ENCODE peak calls at places on chromosome 12, in six cellular contexts. One of them, this sample, is unnamed. For H3K9me3, the result is how much of the 10 kb centered on the place peaks cover.

GRCh38 chr12:84694111-84694510 is 218.5 kb downstream of the SLC6A15 start:
- DNase-seq in A549: no peak
- DNase-seq in tibial nerve: no peak
- DNase-seq in stomach: no peak
- DNase-seq in body of pancreas: no peak
- DNase-seq in K562: no peak
- DNase-seq in this sample: no peak

GRCh38 chr12:132458441-132459225 is 31.3 kb upstream of the FBRSL1 start:
- DNase-seq in K562: no peak
- DNase-seq in tibial nerve: no peak
- DNase-seq in stomach: no peak
- DNase-seq in body of pancreas: no peak
- DNase-seq in A549: no peak
- DNase-seq in this sample: no peak

GRCh38 chr12:68350753-68351152 is 18.6 kb upstream of the MDM1 start:
- DNase-seq in body of pancreas: no peak
- DNase-seq in K562: no peak
- DNase-seq in tibial nerve: no peak
- DNase-seq in A549: no peak
- DNase-seq in stomach: no peak
- DNase-seq in this sample: no peak

GRCh38 chr12:19196959-19197630 is 67.6 kb downstream of the PLEKHA5 start:
- DNase-seq in K562: no peak
- DNase-seq in A549: no peak
- DNase-seq in stomach: no peak
- DNase-seq in body of pancreas: no peak
- DNase-seq in tibial nerve: no peak
- DNase-seq in this sample: no peak

GRCh38 chr12:113700943-113701342 is 229.3 kb upstream of the LHX5 start:
- DNase-seq in tibial nerve: no peak
- DNase-seq in A549: peak
- DNase-seq in stomach: no peak
- DNase-seq in K562: no peak
- DNase-seq in body of pancreas: no peak
- DNase-seq in this sample: no peak

GRCh38 chr12:44193281-44193680 is 357.4 kb downstream of the TMEM117 start:
- DNase-seq in stomach: no peak
- DNase-seq in A549: no peak
- DNase-seq in body of pancreas: no peak
- DNase-seq in K562: no peak
- DNase-seq in tibial nerve: no peak
- DNase-seq in this sample: no peak

GRCh38 chr12:123054371-123054770 is 73.9 kb downstream of the ARL6IP4 start:
- DNase-seq in K562: no peak
- DNase-seq in tibial nerve: no peak
- DNase-seq in A549: no peak
- DNase-seq in body of pancreas: no peak
- DNase-seq in stomach: no peak
- DNase-seq in this sample: no peak

GRCh38 chr12:26124491-26125450 is at the start of gene BHLHE41:
- DNase-seq in stomach: peak
- DNase-seq in A549: no peak
- DNase-seq in tibial nerve: peak
- DNase-seq in body of pancreas: peak
- DNase-seq in K562: peak
- DNase-seq in this sample: peak

GRCh38 chr12:4555804-4556203 is 6.2 kb upstream of the DYRK4 start:
- DNase-seq in A549: no peak
- DNase-seq in body of pancreas: no peak
- DNase-seq in stomach: no peak
- DNase-seq in tibial nerve: no peak
- DNase-seq in K562: no peak
- DNase-seq in this sample: no peak

GRCh38 chr12:120314220-120314619 is 12.1 kb downstream of the SIRT4 start:
- DNase-seq in stomach: no peak
- DNase-seq in A549: peak
- DNase-seq in body of pancreas: no peak
- DNase-seq in K562: peak
- DNase-seq in tibial nerve: no peak
- DNase-seq in this sample: no peak

GRCh38 chr12:90205165-90205564 is 496.5 kb upstream of the ATP2B1 start:
- DNase-seq in tibial nerve: no peak
- DNase-seq in K562: no peak
- DNase-seq in stomach: no peak
- DNase-seq in A549: no peak
- DNase-seq in body of pancreas: no peak
- DNase-seq in this sample: no peak

GRCh38 chr12:112549031-112549430 is 130.3 kb downstream of the PTPN11 start:
- DNase-seq in stomach: no peak
- DNase-seq in K562: no peak
- DNase-seq in body of pancreas: no peak
- DNase-seq in tibial nerve: no peak
- DNase-seq in A549: no peak
- DNase-seq in this sample: no peak

GRCh38 chr12:93737457-93738198 is 60.5 kb downstream of the CRADD start:
- DNase-seq in stomach: no peak
- DNase-seq in A549: no peak
- DNase-seq in K562: no peak
- DNase-seq in tibial nerve: no peak
- DNase-seq in body of pancreas: no peak
- DNase-seq in this sample: no peak

GRCh38 chr12:53333289-53333688 is 2.9 kb downstream of the SP7 start:
- DNase-seq in tibial nerve: no peak
- DNase-seq in K562: no peak
- DNase-seq in A549: no peak
- DNase-seq in body of pancreas: no peak
- DNase-seq in stomach: no peak
- DNase-seq in this sample: no peak

GRCh38 chr12:114476159-114476558 is 70.2 kb upstream of the TBX5 start:
- DNase-seq in A549: peak
- DNase-seq in tibial nerve: no peak
- DNase-seq in K562: no peak
- DNase-seq in body of pancreas: no peak
- DNase-seq in stomach: no peak
- DNase-seq in this sample: no peak

GRCh38 chr12:6183689-6184441 is 16.3 kb upstream of the CD9 start:
- DNase-seq in K562: no peak
- DNase-seq in tibial nerve: no peak
- DNase-seq in A549: no peak
- DNase-seq in stomach: peak
- DNase-seq in body of pancreas: peak
- DNase-seq in this sample: no peak

GRCh38 chr12:6186114-6186827 is 13.9 kb upstream of the CD9 start:
- DNase-seq in K562: no peak
- DNase-seq in body of pancreas: no peak
- DNase-seq in A549: no peak
- DNase-seq in stomach: no peak
- DNase-seq in tibial nerve: no peak
- DNase-seq in this sample: no peak

GRCh38 chr12:6188954-6189353 is 11.2 kb upstream of the CD9 start:
- DNase-seq in body of pancreas: no peak
- DNase-seq in tibial nerve: no peak
- DNase-seq in stomach: no peak
- DNase-seq in A549: no peak
- DNase-seq in K562: no peak
- DNase-seq in this sample: no peak

GRCh38 chr12:6192604-6193380 is 7.4 kb upstream of the CD9 start:
- DNase-seq in body of pancreas: no peak
- DNase-seq in tibial nerve: no peak
- DNase-seq in K562: no peak
- DNase-seq in stomach: no peak
- DNase-seq in A549: no peak
- DNase-seq in this sample: no peak

GRCh38 chr12:6187948-6188793 is 12.0 kb upstream of the CD9 start:
- DNase-seq in tibial nerve: no peak
- DNase-seq in A549: no peak
- DNase-seq in stomach: no peak
- DNase-seq in K562: no peak
- DNase-seq in body of pancreas: no peak
- DNase-seq in this sample: no peak
- H3K9me3 ChIP-seq in tibial nerve: under half
- H3K9me3 ChIP-seq in A549: under half
- H3K9me3 ChIP-seq in stomach: under half
- H3K9me3 ChIP-seq in K562: under half
- H3K9me3 ChIP-seq in body of pancreas: under half
- H3K9me3 ChIP-seq in this sample: under half

GRCh38 chr12:31662176-31662849 is 2.8 kb downstream of the ETFBKMT start:
- DNase-seq in body of pancreas: no peak
- DNase-seq in K562: no peak
- DNase-seq in tibial nerve: no peak
- DNase-seq in A549: no peak
- DNase-seq in stomach: no peak
- DNase-seq in this sample: no peak

GRCh38 chr12:31655792-31656191 is 3.7 kb upstream of the ETFBKMT start:
- DNase-seq in stomach: no peak
- DNase-seq in body of pancreas: no peak
- DNase-seq in tibial nerve: no peak
- DNase-seq in A549: no peak
- DNase-seq in K562: no peak
- DNase-seq in this sample: no peak

GRCh38 chr12:31655208-31655607 is 4.3 kb upstream of the ETFBKMT start:
- DNase-seq in body of pancreas: no peak
- DNase-seq in tibial nerve: no peak
- DNase-seq in K562: no peak
- DNase-seq in A549: no peak
- DNase-seq in stomach: no peak
- DNase-seq in this sample: no peak

GRCh38 chr12:31658743-31659086 is 773 bp upstream of the ETFBKMT start:
- DNase-seq in stomach: no peak
- DNase-seq in body of pancreas: no peak
- DNase-seq in K562: no peak
- DNase-seq in tibial nerve: no peak
- DNase-seq in A549: no peak
- DNase-seq in this sample: no peak

DNA sequence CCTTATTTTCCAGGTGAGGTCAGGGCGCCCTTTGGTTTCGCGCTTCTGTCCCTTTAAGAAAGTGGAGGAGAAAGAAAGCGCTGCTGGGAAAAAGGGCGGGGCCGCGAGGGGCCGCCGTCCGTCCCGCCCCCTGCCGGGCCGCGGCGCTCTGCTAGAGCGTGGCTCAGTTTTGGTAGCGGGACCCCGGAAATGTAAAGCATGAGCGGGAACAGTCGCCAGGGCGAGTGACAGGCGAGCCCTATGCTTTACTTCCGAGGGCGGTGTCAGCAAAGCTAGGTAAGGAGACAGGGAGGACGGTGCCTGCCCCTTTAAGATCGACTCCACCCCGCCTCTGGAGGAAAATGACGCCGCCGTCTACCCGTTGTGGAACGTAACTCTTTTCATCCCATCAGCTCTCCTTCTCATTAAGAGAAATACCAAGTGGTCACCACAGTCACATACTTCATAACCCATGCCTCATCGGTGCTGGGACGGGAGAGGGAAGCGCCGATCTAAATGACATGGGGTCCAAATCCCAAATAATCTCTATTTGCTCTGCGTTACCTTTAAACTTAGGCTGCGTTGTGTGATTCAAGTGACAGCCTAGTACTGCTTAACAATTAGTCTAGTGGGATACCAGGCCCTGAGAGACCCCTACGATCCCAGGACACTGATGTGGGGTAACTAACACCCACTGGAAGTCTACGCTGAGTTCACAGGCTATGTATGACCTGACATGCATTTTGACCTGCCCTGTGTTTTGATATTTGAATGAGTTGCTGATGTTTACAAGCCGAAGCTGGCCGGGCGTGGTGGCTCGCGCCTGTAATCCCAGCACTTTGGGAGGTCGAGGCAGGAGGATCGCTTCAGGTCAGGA is at the start of gene ETFBKMT:
- DNase-seq in stomach: peak
- DNase-seq in body of pancreas: peak
- DNase-seq in A549: peak
- DNase-seq in tibial nerve: peak
- DNase-seq in K562: peak
- DNase-seq in this sample: peak
- TF ChIP-seq POLR2A in stomach: no peak
- TF ChIP-seq POLR2A in body of pancreas: peak
- TF ChIP-seq POLR2A in A549: peak
- TF ChIP-seq POLR2A in tibial nerve: peak
- TF ChIP-seq POLR2A in K562: peak
- TF ChIP-seq POLR2A in this sample: peak

DNA sequence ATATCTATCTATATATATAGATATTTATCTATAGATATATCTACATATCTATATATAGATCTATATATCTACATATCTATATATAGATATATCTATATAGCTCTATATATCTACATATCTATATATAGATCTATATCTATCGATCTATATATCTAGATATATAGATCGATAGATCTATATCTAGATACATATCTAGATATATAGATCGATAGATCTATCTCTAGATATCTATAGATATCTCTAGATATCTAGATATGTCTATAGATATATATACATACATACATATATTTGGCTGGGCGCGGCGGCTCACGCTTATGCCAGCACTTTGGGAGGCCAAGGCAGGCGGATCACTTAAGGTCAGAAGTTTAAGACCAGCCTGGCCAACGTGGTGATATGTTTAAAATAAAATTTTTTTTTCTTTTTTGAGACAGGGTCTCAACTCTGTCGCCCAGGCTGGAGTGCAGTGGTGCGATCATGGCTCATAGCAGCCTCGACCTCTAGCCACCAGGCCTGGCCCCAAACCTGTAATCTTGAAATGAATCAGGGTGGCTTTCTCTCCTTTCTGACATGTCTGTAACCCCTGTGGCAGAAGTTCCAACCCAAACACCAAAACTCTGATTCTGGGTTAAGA is 18.1 kb downstream of the ARPC3 start:
- DNase-seq in tibial nerve: no peak
- DNase-seq in A549: no peak
- DNase-seq in body of pancreas: no peak
- DNase-seq in K562: no peak
- DNase-seq in stomach: no peak
- DNase-seq in this sample: no peak
- H3K9me3 ChIP-seq in tibial nerve: under half
- H3K9me3 ChIP-seq in A549: under half
- H3K9me3 ChIP-seq in body of pancreas: under half
- H3K9me3 ChIP-seq in K562: under half
- H3K9me3 ChIP-seq in stomach: under half
- H3K9me3 ChIP-seq in this sample: under half

GRCh38 chr12:95118788-95119179 is 45.4 kb upstream of the NR2C1 start:
- DNase-seq in stomach: no peak
- DNase-seq in A549: peak
- DNase-seq in tibial nerve: no peak
- DNase-seq in K562: no peak
- DNase-seq in body of pancreas: no peak
- DNase-seq in this sample: no peak
- TF ChIP-seq POLR2A in stomach: no peak
- TF ChIP-seq POLR2A in A549: no peak
- TF ChIP-seq POLR2A in tibial nerve: no peak
- TF ChIP-seq POLR2A in K562: no peak
- TF ChIP-seq POLR2A in body of pancreas: no peak
- TF ChIP-seq POLR2A in this sample: no peak

GRCh38 chr12:87363497-87364084 is 665.6 kb downstream of the C12orf50 start:
- DNase-seq in body of pancreas: no peak
- DNase-seq in K562: no peak
- DNase-seq in stomach: no peak
- DNase-seq in tibial nerve: no peak
- DNase-seq in A549: no peak
- DNase-seq in this sample: no peak
- H3K9me3 ChIP-seq in body of pancreas: under half
- H3K9me3 ChIP-seq in K562: under half
- H3K9me3 ChIP-seq in stomach: under half
- H3K9me3 ChIP-seq in tibial nerve: under half
- H3K9me3 ChIP-seq in A549: under half
- H3K9me3 ChIP-seq in this sample: under half

GRCh38 chr12:82686223-82687019 is at the start of gene TMTC2:
- DNase-seq in A549: peak
- DNase-seq in tibial nerve: peak
- DNase-seq in K562: peak
- DNase-seq in stomach: peak
- DNase-seq in body of pancreas: peak
- DNase-seq in this sample: peak
- TF ChIP-seq POLR2A in A549: peak
- TF ChIP-seq POLR2A in tibial nerve: peak
- TF ChIP-seq POLR2A in K562: no peak
- TF ChIP-seq POLR2A in stomach: no peak
- TF ChIP-seq POLR2A in body of pancreas: peak
- TF ChIP-seq POLR2A in this sample: peak